ENCODE peak calls at places on chromosomes 12 and 14, in four cellular contexts. One of them, this sample, is unnamed.

GRCh38 chr12:58395470-58395869 is 454.1 kb downstream of the ATP23 start:
- DNase-seq in neural crest cell: no peak
- DNase-seq in testis: no peak
- DNase-seq in HCT116: peak; percentile 26
- DNase-seq in this sample: no peak

GRCh38 chr14:67516679-67517078 is 16.4 kb upstream of the PLEKHH1 start:
- DNase-seq in neural crest cell: no peak
- DNase-seq in testis: no peak
- DNase-seq in HCT116: no peak
- DNase-seq in this sample: no peak

GRCh38 chr12:51855586-51856428 is 7.3 kb upstream of the FIGNL2 start:
- DNase-seq in neural crest cell: peak; percentile 56
- DNase-seq in testis: peak; percentile 48
- DNase-seq in HCT116: no peak
- DNase-seq in this sample: no peak

GRCh38 chr12:69570545-69571399 is 14.5 kb upstream of the CCT2 start:
- DNase-seq in HCT116: peak; percentile 66
- DNase-seq in testis: peak; percentile 75
- DNase-seq in neural crest cell: peak; percentile 53
- DNase-seq in this sample: peak; percentile 46

GRCh38 chr14:61559641-61560201 is 135.6 kb upstream of the HIF1A start:
- DNase-seq in testis: peak; percentile 62
- DNase-seq in HCT116: peak; percentile 71
- DNase-seq in neural crest cell: no peak
- DNase-seq in this sample: no peak

GRCh38 chr12:13425766-13426165 is 229.2 kb downstream of the EMP1 start:
- DNase-seq in HCT116: no peak
- DNase-seq in neural crest cell: no peak
- DNase-seq in testis: no peak
- DNase-seq in this sample: no peak

GRCh38 chr14:103994535-103995184 is 52.3 kb upstream of the RD3L start:
- DNase-seq in testis: no peak
- DNase-seq in HCT116: no peak
- DNase-seq in neural crest cell: no peak
- DNase-seq in this sample: no peak

GRCh38 chr14:45262637-45263036 is 9.6 kb upstream of the MIS18BP1 start:
- DNase-seq in HCT116: no peak
- DNase-seq in testis: no peak
- DNase-seq in neural crest cell: no peak
- DNase-seq in this sample: no peak

GRCh38 chr14:86462193-86462592 is 932.2 kb downstream of the FLRT2 start:
- DNase-seq in testis: peak; percentile 19
- DNase-seq in HCT116: no peak
- DNase-seq in neural crest cell: no peak
- DNase-seq in this sample: no peak

GRCh38 chr12:116002890-116003536 is 274.5 kb downstream of the MED13L start:
- DNase-seq in testis: no peak
- DNase-seq in HCT116: no peak
- DNase-seq in neural crest cell: no peak
- DNase-seq in this sample: no peak

GRCh38 chr14:49585803-49586672 is at the start of gene RPS29:
- DNase-seq in testis: peak; percentile 98
- DNase-seq in neural crest cell: peak; percentile 97
- DNase-seq in HCT116: peak; percentile 99
- DNase-seq in this sample: peak; percentile 91

GRCh38 chr14:35034440-35034833 is 11.6 kb upstream of the FAM177A1 start:
- DNase-seq in testis: no peak
- DNase-seq in HCT116: no peak
- DNase-seq in neural crest cell: no peak
- DNase-seq in this sample: no peak

GRCh38 chr12:114757926-114758325 is 74.0 kb upstream of the TBX3 start:
- DNase-seq in testis: no peak
- DNase-seq in neural crest cell: no peak
- DNase-seq in HCT116: no peak
- DNase-seq in this sample: no peak

GRCh38 chr14:59819446-59820088 is 51.0 kb downstream of the RTN1 start:
- DNase-seq in HCT116: no peak
- DNase-seq in neural crest cell: no peak
- DNase-seq in testis: peak; percentile 13
- DNase-seq in this sample: no peak

GRCh38 chr12:124350491-124350890 is 55.6 kb downstream of the RFLNA start:
- DNase-seq in neural crest cell: no peak
- DNase-seq in testis: no peak
- DNase-seq in HCT116: no peak
- DNase-seq in this sample: no peak

GRCh38 chr14:64800000-64800399 is 79.7 kb downstream of the SPTB start:
- DNase-seq in testis: peak; percentile 49
- DNase-seq in HCT116: peak; percentile 36
- DNase-seq in neural crest cell: no peak
- DNase-seq in this sample: no peak

GRCh38 chr14:96940009-96940408 is 142.8 kb downstream of the VRK1 start:
- DNase-seq in HCT116: no peak
- DNase-seq in testis: no peak
- DNase-seq in neural crest cell: no peak
- DNase-seq in this sample: no peak

GRCh38 chr12:96094201-96094600 is 58.8 kb upstream of the LTA4H start:
- DNase-seq in HCT116: peak; percentile 42
- DNase-seq in testis: no peak
- DNase-seq in neural crest cell: no peak
- DNase-seq in this sample: no peak

GRCh38 chr14:54724772-54725325 is 157.9 kb downstream of the SAMD4A start:
- DNase-seq in HCT116: no peak
- DNase-seq in neural crest cell: no peak
- DNase-seq in testis: no peak
- DNase-seq in this sample: no peak

GRCh38 chr14:54722791-54723432 is 156.0 kb downstream of the SAMD4A start:
- DNase-seq in HCT116: no peak
- DNase-seq in neural crest cell: no peak
- DNase-seq in testis: no peak
- DNase-seq in this sample: no peak

GRCh38 chr14:54727929-54728328 is 161.0 kb downstream of the SAMD4A start:
- DNase-seq in HCT116: no peak
- DNase-seq in testis: no peak
- DNase-seq in neural crest cell: no peak
- DNase-seq in this sample: no peak

GRCh38 chr14:54725998-54726397 is 159.1 kb downstream of the SAMD4A start:
- DNase-seq in HCT116: no peak
- DNase-seq in testis: no peak
- DNase-seq in neural crest cell: no peak
- DNase-seq in this sample: no peak

GRCh38 chr14:54724123-54724522 is 157.2 kb downstream of the SAMD4A start:
- DNase-seq in testis: no peak
- DNase-seq in HCT116: no peak
- DNase-seq in neural crest cell: no peak
- DNase-seq in this sample: no peak
- TF ChIP-seq CTCF in testis: no peak
- TF ChIP-seq CTCF in HCT116: no peak
- TF ChIP-seq CTCF in neural crest cell: no peak
- TF ChIP-seq CTCF in this sample: no peak

DNA sequence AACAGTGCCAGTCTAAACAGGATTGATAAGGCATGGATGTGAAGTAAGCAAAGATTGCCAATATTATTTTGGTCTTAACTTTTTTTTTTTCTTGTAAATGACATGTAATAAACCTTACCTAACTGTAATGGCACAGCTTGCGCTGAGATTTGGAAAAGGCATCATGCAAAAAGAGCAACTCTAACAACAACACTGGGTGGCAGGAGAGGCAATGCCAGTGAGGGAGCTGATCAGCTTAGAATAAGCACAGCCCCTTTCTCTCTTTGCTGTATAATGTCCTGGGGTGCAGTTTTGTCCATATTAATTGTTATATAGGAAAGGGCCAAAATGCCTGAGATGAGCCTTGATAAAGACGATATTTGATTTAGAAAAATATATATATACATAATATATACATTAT is 1589.7 kb upstream of the FLRT2 start:
- DNase-seq in neural crest cell: no peak
- DNase-seq in HCT116: no peak
- DNase-seq in testis: peak; percentile 15
- DNase-seq in this sample: no peak
- TF ChIP-seq CTCF in neural crest cell: no peak
- TF ChIP-seq CTCF in HCT116: no peak
- TF ChIP-seq CTCF in testis: no peak
- TF ChIP-seq CTCF in this sample: no peak

DNA sequence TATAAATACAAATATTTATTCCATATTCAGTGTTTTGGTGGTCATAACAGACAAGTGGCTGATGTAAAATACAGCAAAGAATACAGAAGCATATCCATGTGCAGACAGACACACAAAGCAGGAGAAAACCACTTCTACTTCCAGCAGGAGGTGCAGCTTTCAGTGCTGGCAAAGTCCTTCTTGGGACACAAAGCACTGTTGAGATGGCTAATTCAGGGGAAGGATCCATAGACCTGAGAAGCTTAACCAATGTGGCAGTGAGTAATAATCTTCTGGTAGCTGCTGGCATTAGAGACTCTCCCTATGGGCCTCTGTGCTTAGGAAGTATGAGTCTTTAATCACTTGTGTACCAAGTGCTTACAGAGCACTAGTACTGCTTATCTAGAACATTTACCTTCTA is 26.8 kb downstream of the AMN1 start:
- DNase-seq in HCT116: peak; percentile 15
- DNase-seq in testis: no peak
- DNase-seq in neural crest cell: no peak
- DNase-seq in this sample: no peak
- TF ChIP-seq CTCF in HCT116: no peak
- TF ChIP-seq CTCF in testis: no peak
- TF ChIP-seq CTCF in neural crest cell: no peak
- TF ChIP-seq CTCF in this sample: no peak

DNA sequence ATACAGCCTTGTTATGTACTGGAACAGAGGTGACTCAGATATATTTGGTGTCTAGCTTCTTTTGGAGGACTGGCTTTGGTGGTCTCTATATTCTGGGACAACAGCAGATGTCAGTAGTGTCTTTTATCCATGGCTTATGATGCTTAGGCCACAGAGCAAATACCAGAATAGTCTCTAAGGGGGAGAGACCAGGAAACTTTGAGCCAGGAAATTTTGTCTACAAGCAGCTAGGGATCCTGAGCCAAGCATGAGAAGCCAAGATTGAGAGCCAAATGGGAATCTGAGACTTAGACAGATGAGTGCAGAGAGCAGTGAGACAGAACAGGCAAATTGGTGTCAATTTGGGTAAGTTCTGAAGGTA is 28.4 kb upstream of the PTPRR start:
- DNase-seq in HCT116: no peak
- DNase-seq in testis: peak; percentile 43
- DNase-seq in neural crest cell: no peak
- DNase-seq in this sample: no peak
- TF ChIP-seq CTCF in HCT116: no peak
- TF ChIP-seq CTCF in testis: no peak
- TF ChIP-seq CTCF in neural crest cell: no peak
- TF ChIP-seq CTCF in this sample: no peak

GRCh38 chr14:20989787-20990600 is at the start of gene METTL17:
- DNase-seq in testis: peak; percentile 97
- DNase-seq in HCT116: peak; percentile 93
- DNase-seq in neural crest cell: peak; percentile 80
- DNase-seq in this sample: peak; percentile 84

GRCh38 chr14:20989464-20989786 is 355 bp upstream of the METTL17 start:
- DNase-seq in neural crest cell: no peak
- DNase-seq in HCT116: no peak
- DNase-seq in testis: no peak
- DNase-seq in this sample: no peak

GRCh38 chr14:20988717-20989116 is 1.1 kb upstream of the METTL17 start:
- DNase-seq in testis: no peak
- DNase-seq in HCT116: no peak
- DNase-seq in neural crest cell: no peak
- DNase-seq in this sample: no peak

DNA sequence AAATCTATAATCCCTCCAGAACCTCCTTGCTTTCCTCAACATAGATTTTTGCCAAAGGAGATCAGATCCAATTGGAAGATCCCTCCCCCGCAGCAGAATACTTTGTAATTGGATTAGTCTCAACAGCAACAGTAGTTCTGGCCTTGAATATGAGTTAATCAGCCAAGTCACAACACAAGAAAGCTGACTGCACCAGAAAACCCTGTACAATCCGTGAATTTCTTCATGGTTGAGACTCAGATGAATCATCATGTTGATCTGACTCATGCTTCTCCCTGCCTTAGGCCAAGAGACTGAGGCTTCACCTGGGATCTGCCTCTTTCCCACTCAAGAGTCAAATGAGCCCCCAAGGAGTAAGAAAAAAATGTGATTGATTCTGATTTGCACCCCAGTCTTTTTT is 3.0 kb upstream of the METTL17 start:
- DNase-seq in HCT116: peak; percentile 48
- DNase-seq in testis: no peak
- DNase-seq in neural crest cell: no peak
- DNase-seq in this sample: no peak
- TF ChIP-seq CTCF in HCT116: no peak
- TF ChIP-seq CTCF in testis: no peak
- TF ChIP-seq CTCF in neural crest cell: no peak
- TF ChIP-seq CTCF in this sample: no peak

GRCh38 chr14:78836777-78837176 is 666.6 kb downstream of the NRXN3 start:
- DNase-seq in neural crest cell: peak; percentile 72
- DNase-seq in HCT116: peak; percentile 36
- DNase-seq in testis: peak; percentile 85
- DNase-seq in this sample: peak; percentile 39
- TF ChIP-seq CTCF in neural crest cell: peak; percentile 72
- TF ChIP-seq CTCF in HCT116: no peak
- TF ChIP-seq CTCF in testis: peak; percentile 55
- TF ChIP-seq CTCF in this sample: no peak

DNA sequence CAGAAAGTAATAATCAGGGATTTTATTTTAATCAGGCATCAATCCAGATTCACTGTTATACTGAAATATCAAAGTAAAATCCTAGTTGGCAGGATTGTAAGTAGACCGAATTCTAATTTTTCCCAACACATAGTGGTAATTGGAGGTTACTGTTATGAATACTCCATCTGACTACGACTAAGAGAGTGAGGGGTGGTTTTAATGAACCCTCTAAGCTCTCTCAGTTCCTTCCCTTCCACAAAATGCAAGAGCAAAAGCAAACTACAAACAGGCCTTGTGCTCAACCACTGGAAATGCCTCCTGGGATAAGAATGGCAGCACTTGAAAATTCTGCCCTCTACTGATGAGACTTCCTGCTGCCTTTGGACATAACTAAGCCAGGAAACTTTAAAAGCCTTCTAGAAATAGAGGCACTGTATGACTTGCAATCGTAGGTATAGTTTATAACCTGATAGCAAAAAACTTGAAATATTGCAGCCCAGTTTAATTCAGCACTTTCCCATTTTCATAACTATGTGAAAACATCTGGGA is 184.8 kb downstream of the SLC16A7 start:
- DNase-seq in testis: no peak
- DNase-seq in neural crest cell: no peak
- DNase-seq in HCT116: peak; percentile 2
- DNase-seq in this sample: no peak
- TF ChIP-seq CTCF in testis: no peak
- TF ChIP-seq CTCF in neural crest cell: peak; percentile 44
- TF ChIP-seq CTCF in HCT116: peak; percentile 16
- TF ChIP-seq CTCF in this sample: no peak

GRCh38 chr12:67091204-67091603 is 178.0 kb upstream of the CAND1 start:
- DNase-seq in HCT116: no peak
- DNase-seq in neural crest cell: no peak
- DNase-seq in testis: peak; percentile 17
- DNase-seq in this sample: no peak
- TF ChIP-seq CTCF in HCT116: no peak
- TF ChIP-seq CTCF in neural crest cell: no peak
- TF ChIP-seq CTCF in testis: no peak
- TF ChIP-seq CTCF in this sample: no peak